ENCODE peak calls at places on chromosome 13, in ten cellular contexts. D is T-helper 2 cell; P is CD8-positive, alpha-beta T cell; A is body of pancreas; H is tibial nerve; O is activated effector memory CD4-positive, alpha-beta T cell treated with Interleukin-2 at 50 U/mL for 16 hours; L is mesothelial cell of epicardium; E is fibroblast of the aortic adventitia; X is lower lobe of right lung; Q is NCI-H1417. F is an unnamed sample.

GRCh38 chr13:72953391-72953960 is 105.3 kb upstream of the KLF5 start:
- DNase-seq in A (peak; percentile 93), P (no peak), L (no peak), H (no peak), D (no peak), O (no peak), E (no peak), Q (peak; percentile 19), X (peak; percentile 76), F (no peak)

GRCh38 chr13:99151516-99151915 is 49.1 kb upstream of the UBAC2 start:
- DNase-seq in Q (no peak), E (peak; percentile 65), X (no peak), L (no peak), H (no peak), A (no peak), D (no peak), P (no peak), O (no peak), F (no peak)

GRCh38 chr13:93477238-93477637 is 250.6 kb downstream of the GPC6 start:
- DNase-seq in P (no peak), E (peak; percentile 41), Q (no peak), H (no peak), O (no peak), X (no peak), L (no peak), A (no peak), D (no peak), F (no peak)

GRCh38 chr13:40271931-40272775 is 394.3 kb downstream of the FOXO1 start:
- DNase-seq in H (peak; percentile 91), E (peak; percentile 97), Q (peak; percentile 2), P (peak; percentile 31), A (peak; percentile 64), O (no peak), D (no peak), X (peak; percentile 53), L (no peak), F (no peak)

GRCh38 chr13:112741835-112742570 is 52.2 kb downstream of the ATP11A start:
- DNase-seq in P (no peak), H (no peak), Q (peak; percentile 69), A (no peak), L (no peak), D (no peak), E (no peak), X (no peak), O (no peak), F (no peak)

GRCh38 chr13:29887030-29887557 is 36.7 kb upstream of the UBL3 start:
- DNase-seq in H (no peak), Q (no peak), X (no peak), A (no peak), D (no peak), P (no peak), E (no peak), L (no peak), O (no peak), F (no peak)

GRCh38 chr13:113862766-113863510 is 938 bp downstream of the GAS6 start:
- DNase-seq in Q (peak; percentile 59), L (peak; percentile 56), P (no peak), X (peak; percentile 68), D (no peak), A (peak; percentile 65), E (peak; percentile 41), H (no peak), O (no peak), F (peak; percentile 69)

GRCh38 chr13:39910833-39911232 is 255.4 kb downstream of the COG6 start:
- DNase-seq in Q (no peak), P (no peak), E (peak; percentile 94), L (no peak), H (no peak), X (no peak), D (no peak), A (no peak), O (no peak), F (no peak)

GRCh38 chr13:74444161-74444571 is 310.0 kb upstream of the KLF12 start:
- DNase-seq in E (peak; percentile 46), H (no peak), D (no peak), O (no peak), L (no peak), Q (no peak), X (no peak), P (no peak), A (no peak), F (no peak)

GRCh38 chr13:50650936-50651638 is 192.4 kb downstream of the DLEU7 start:
- DNase-seq in A (no peak), Q (peak; percentile 42), H (no peak), E (peak; percentile 52), D (no peak), O (no peak), P (no peak), L (no peak), X (no peak), F (no peak)

GRCh38 chr13:76884167-76884566 is 2.0 kb downstream of the KCTD12 start:
- DNase-seq in D (no peak), O (no peak), L (no peak), A (peak; percentile 37), X (peak; percentile 68), P (no peak), H (no peak), E (peak; percentile 75), Q (peak; percentile 48), F (no peak)

GRCh38 chr13:44719857-44720671 is 143.9 kb upstream of the TSC22D1 start:
- DNase-seq in Q (no peak), P (no peak), O (no peak), L (no peak), D (no peak), E (peak; percentile 90), A (no peak), H (peak; percentile 19), X (no peak), F (no peak)

GRCh38 chr13:111852701-111853100 is 214.2 kb upstream of the SOX1 start:
- DNase-seq in P (no peak), X (no peak), L (no peak), Q (peak; percentile 88), A (no peak), D (no peak), H (no peak), O (no peak), E (no peak), F (no peak)

GRCh38 chr13:93151277-93151676 is 75.3 kb upstream of the GPC6 start:
- DNase-seq in D (no peak), O (no peak), P (no peak), Q (no peak), H (no peak), A (no peak), E (peak; percentile 92), L (no peak), X (no peak), F (no peak)

GRCh38 chr13:97567510-97568243 is 133.7 kb downstream of the RAP2A start:
- DNase-seq in D (no peak), H (peak; percentile 10), P (no peak), A (peak; percentile 56), L (no peak), O (no peak), E (peak; percentile 22), X (peak; percentile 76), Q (no peak), F (no peak)

GRCh38 chr13:23866420-23867026 is 22.7 kb downstream of the MIPEP start:
- DNase-seq in D (no peak), P (no peak), X (no peak), O (no peak), Q (no peak), A (no peak), L (no peak), E (peak; percentile 31), H (no peak), F (no peak)

GRCh38 chr13:87208636-87209035 is 462.5 kb upstream of the SLITRK5 start:
- DNase-seq in A (no peak), X (no peak), O (no peak), H (no peak), Q (no peak), L (no peak), D (no peak), P (no peak), E (no peak), F (no peak)

GRCh38 chr13:73273737-73274136 is 214.9 kb downstream of the KLF5 start:
- DNase-seq in Q (no peak), D (no peak), O (no peak), E (peak; percentile 76), A (no peak), H (no peak), X (no peak), P (no peak), L (no peak), F (no peak)

GRCh38 chr13:41700790-41701310 is 243.5 kb downstream of the RGCC start:
- DNase-seq in E (peak; percentile 87), P (no peak), Q (peak; percentile 33), L (no peak), A (peak; percentile 39), X (no peak), O (no peak), D (no peak), H (no peak), F (no peak)

GRCh38 chr13:75587679-75588078 is 38.1 kb downstream of the UCHL3 start:
- DNase-seq in Q (peak; percentile 38), H (no peak), A (no peak), E (no peak), D (no peak), X (no peak), L (no peak), O (no peak), P (no peak), F (no peak)

GRCh38 chr13:30408319-30409101 is 13.8 kb upstream of the UBE2L5 start:
- DNase-seq in E (peak; percentile 89), H (peak; percentile 90), Q (no peak), P (peak; percentile 82), O (peak; percentile 86), D (peak; percentile 80), A (peak; percentile 97), X (peak; percentile 96), L (peak; percentile 95), F (peak; percentile 67)

GRCh38 chr13:84571264-84571663 is 689.0 kb upstream of the SLITRK1 start:
- DNase-seq in P (no peak), X (no peak), A (no peak), D (no peak), H (no peak), Q (no peak), L (no peak), O (no peak), E (no peak), F (no peak)

GRCh38 chr13:72456486-72456885 is 270.9 kb downstream of the MZT1 start:
- DNase-seq in X (no peak), H (no peak), L (no peak), O (no peak), P (no peak), Q (no peak), A (no peak), E (no peak), D (no peak), F (no peak)

GRCh38 chr13:105177265-105177900 is 1358.1 kb downstream of the EFNB2 start:
- DNase-seq in E (no peak), L (no peak), A (no peak), D (no peak), O (no peak), H (no peak), Q (no peak), P (no peak), X (no peak), F (no peak)

GRCh38 chr13:32426981-32427851 is 714 bp downstream of the N4BP2L1 start:
- DNase-seq in L (peak; percentile 71), D (no peak), Q (peak; percentile 73), A (peak; percentile 82), E (peak; percentile 13), H (peak; percentile 39), P (peak; percentile 41), O (peak; percentile 45), X (peak; percentile 76), F (peak; percentile 35)

GRCh38 chr13:77565635-77566034 is 30.1 kb downstream of the SCEL start:
- DNase-seq in Q (peak; percentile 81), P (no peak), H (no peak), L (no peak), D (no peak), X (no peak), E (peak; percentile 59), O (no peak), A (no peak), F (no peak)

GRCh38 chr13:110254751-110255553 is 52.0 kb downstream of the COL4A1 start:
- DNase-seq in Q (no peak), H (no peak), L (no peak), A (no peak), P (no peak), X (no peak), O (no peak), E (no peak), D (no peak), F (no peak)

GRCh38 chr13:110397445-110397844 is 90.4 kb downstream of the COL4A2 start:
- DNase-seq in A (no peak), Q (no peak), O (no peak), H (peak; percentile 75), D (no peak), L (no peak), E (peak; percentile 94), P (no peak), X (no peak), F (no peak)

F was measured in 8988T.